ENCODE peak calls at places on chromosomes 12 and 14, in six cellular contexts. One of them, this sample, is unnamed.

GRCh38 chr14:89908712-89909450 is 45.6 kb downstream of the EFCAB11 start:
- DNase-seq in activated effector memory CD4-positive, alpha-beta T cell treated with anti-CD3 and anti-CD28 coated beads, Interleukin-2, amount 50 U/mL, for 16 hours: no peak
- DNase-seq in left ventricle myocardium inferior: no peak
- DNase-seq in RPMI7951: peak; percentile 16
- DNase-seq in T-helper 2 cell: no peak
- DNase-seq in neural crest cell: no peak
- DNase-seq in this sample: no peak

GRCh38 chr14:44449694-44450093 is 57.4 kb downstream of the FSCB start:
- DNase-seq in activated effector memory CD4-positive, alpha-beta T cell treated with anti-CD3 and anti-CD28 coated beads, Interleukin-2, amount 50 U/mL, for 16 hours: no peak
- DNase-seq in left ventricle myocardium inferior: no peak
- DNase-seq in RPMI7951: no peak
- DNase-seq in T-helper 2 cell: no peak
- DNase-seq in neural crest cell: no peak
- DNase-seq in this sample: no peak

GRCh38 chr12:94614288-94614721 is 36.1 kb downstream of the TMCC3 start:
- DNase-seq in activated effector memory CD4-positive, alpha-beta T cell treated with anti-CD3 and anti-CD28 coated beads, Interleukin-2, amount 50 U/mL, for 16 hours: no peak
- DNase-seq in left ventricle myocardium inferior: no peak
- DNase-seq in RPMI7951: peak; percentile 42
- DNase-seq in T-helper 2 cell: no peak
- DNase-seq in neural crest cell: no peak
- DNase-seq in this sample: no peak

GRCh38 chr12:53569174-53569557 is 57.0 kb downstream of the ATF7 start:
- DNase-seq in activated effector memory CD4-positive, alpha-beta T cell treated with anti-CD3 and anti-CD28 coated beads, Interleukin-2, amount 50 U/mL, for 16 hours: no peak
- DNase-seq in left ventricle myocardium inferior: no peak
- DNase-seq in RPMI7951: no peak
- DNase-seq in T-helper 2 cell: no peak
- DNase-seq in neural crest cell: no peak
- DNase-seq in this sample: no peak

GRCh38 chr12:48356041-48356768 is 5.5 kb upstream of the ZNF641 start:
- DNase-seq in activated effector memory CD4-positive, alpha-beta T cell treated with anti-CD3 and anti-CD28 coated beads, Interleukin-2, amount 50 U/mL, for 16 hours: no peak
- DNase-seq in left ventricle myocardium inferior: no peak
- DNase-seq in RPMI7951: peak; percentile 22
- DNase-seq in T-helper 2 cell: no peak
- DNase-seq in neural crest cell: no peak
- DNase-seq in this sample: no peak

GRCh38 chr14:71319646-71320045 is 412.4 kb downstream of the PCNX1 start:
- DNase-seq in activated effector memory CD4-positive, alpha-beta T cell treated with anti-CD3 and anti-CD28 coated beads, Interleukin-2, amount 50 U/mL, for 16 hours: no peak
- DNase-seq in left ventricle myocardium inferior: no peak
- DNase-seq in RPMI7951: peak; percentile 36
- DNase-seq in T-helper 2 cell: no peak
- DNase-seq in neural crest cell: peak; percentile 8
- DNase-seq in this sample: no peak

GRCh38 chr12:132536102-132536876 is 46.3 kb downstream of the FBRSL1 start:
- DNase-seq in activated effector memory CD4-positive, alpha-beta T cell treated with anti-CD3 and anti-CD28 coated beads, Interleukin-2, amount 50 U/mL, for 16 hours: no peak
- DNase-seq in left ventricle myocardium inferior: no peak
- DNase-seq in RPMI7951: no peak
- DNase-seq in T-helper 2 cell: no peak
- DNase-seq in neural crest cell: no peak
- DNase-seq in this sample: no peak

GRCh38 chr12:13171921-13172859 is 24.3 kb upstream of the EMP1 start:
- DNase-seq in activated effector memory CD4-positive, alpha-beta T cell treated with anti-CD3 and anti-CD28 coated beads, Interleukin-2, amount 50 U/mL, for 16 hours: no peak
- DNase-seq in left ventricle myocardium inferior: no peak
- DNase-seq in RPMI7951: peak; percentile 47
- DNase-seq in T-helper 2 cell: no peak
- DNase-seq in neural crest cell: no peak
- DNase-seq in this sample: no peak

GRCh38 chr14:24183014-24183481 is 5.6 kb downstream of the IPO4 start:
- DNase-seq in activated effector memory CD4-positive, alpha-beta T cell treated with anti-CD3 and anti-CD28 coated beads, Interleukin-2, amount 50 U/mL, for 16 hours: no peak
- DNase-seq in left ventricle myocardium inferior: no peak
- DNase-seq in RPMI7951: no peak
- DNase-seq in T-helper 2 cell: no peak
- DNase-seq in neural crest cell: no peak
- DNase-seq in this sample: no peak

GRCh38 chr14:95480109-95480886 is 36.2 kb downstream of the SYNE3 start:
- DNase-seq in activated effector memory CD4-positive, alpha-beta T cell treated with anti-CD3 and anti-CD28 coated beads, Interleukin-2, amount 50 U/mL, for 16 hours: peak; percentile 82
- DNase-seq in left ventricle myocardium inferior: peak; percentile 78
- DNase-seq in RPMI7951: peak; percentile 68
- DNase-seq in T-helper 2 cell: peak; percentile 69
- DNase-seq in neural crest cell: no peak
- DNase-seq in this sample: no peak

GRCh38 chr14:31829256-31829923 is 247.7 kb upstream of the ARHGAP5 start:
- DNase-seq in activated effector memory CD4-positive, alpha-beta T cell treated with anti-CD3 and anti-CD28 coated beads, Interleukin-2, amount 50 U/mL, for 16 hours: no peak
- DNase-seq in left ventricle myocardium inferior: no peak
- DNase-seq in RPMI7951: peak; percentile 56
- DNase-seq in T-helper 2 cell: no peak
- DNase-seq in neural crest cell: no peak
- DNase-seq in this sample: no peak

GRCh38 chr12:114335607-114336006 is 70.3 kb downstream of the TBX5 start:
- DNase-seq in activated effector memory CD4-positive, alpha-beta T cell treated with anti-CD3 and anti-CD28 coated beads, Interleukin-2, amount 50 U/mL, for 16 hours: no peak
- DNase-seq in left ventricle myocardium inferior: no peak
- DNase-seq in RPMI7951: no peak
- DNase-seq in T-helper 2 cell: no peak
- DNase-seq in neural crest cell: no peak
- DNase-seq in this sample: no peak

GRCh38 chr12:95304673-95305198 is 87.1 kb downstream of the VEZT start:
- DNase-seq in activated effector memory CD4-positive, alpha-beta T cell treated with anti-CD3 and anti-CD28 coated beads, Interleukin-2, amount 50 U/mL, for 16 hours: no peak
- DNase-seq in left ventricle myocardium inferior: no peak
- DNase-seq in RPMI7951: peak; percentile 36
- DNase-seq in T-helper 2 cell: no peak
- DNase-seq in neural crest cell: no peak
- DNase-seq in this sample: no peak

GRCh38 chr12:111169032-111169431 is 199.9 kb downstream of the PHETA1 start:
- DNase-seq in activated effector memory CD4-positive, alpha-beta T cell treated with anti-CD3 and anti-CD28 coated beads, Interleukin-2, amount 50 U/mL, for 16 hours: no peak
- DNase-seq in left ventricle myocardium inferior: no peak
- DNase-seq in RPMI7951: no peak
- DNase-seq in T-helper 2 cell: no peak
- DNase-seq in neural crest cell: no peak
- DNase-seq in this sample: no peak

GRCh38 chr14:22178330-22178981 is 410.6 kb downstream of the DAD1 start:
- DNase-seq in activated effector memory CD4-positive, alpha-beta T cell treated with anti-CD3 and anti-CD28 coated beads, Interleukin-2, amount 50 U/mL, for 16 hours: no peak
- DNase-seq in left ventricle myocardium inferior: no peak
- DNase-seq in RPMI7951: no peak
- DNase-seq in T-helper 2 cell: no peak
- DNase-seq in neural crest cell: no peak
- DNase-seq in this sample: no peak

This sample was measured in mesenteric fat pad.